ENCODE peak calls at places on chromosomes 12 and 14, in seven cellular contexts. K is naive thymus-derived CD4-positive, alpha-beta T cell; S is stomach; R is gastrocnemius medialis; X is IMR-90; T is MM.1S; N is aorta. H is an unnamed sample. For H3K27me3 and H3K9me3, the result is how much of the 10 kb centered on the place peaks cover.

GRCh38 chr12:3218150-3218845 is 141.1 kb downstream of the TSPAN9 start:
- DNase-seq in K (no peak), S (peak), R (peak), X (peak), T (no peak), N (peak), H (no peak)

GRCh38 chr12:7609480-7609879 is 56.2 kb downstream of the APOBEC1 start:
- DNase-seq in K (no peak), S (no peak), R (no peak), X (peak), T (peak), N (no peak), H (no peak)

GRCh38 chr12:5587701-5588100 is 155.8 kb downstream of the NTF3 start:
- DNase-seq in K (no peak), S (no peak), R (no peak), X (no peak), T (no peak), N (no peak), H (no peak)

GRCh38 chr12:95838125-95838524 is 20.6 kb upstream of the SNRPF start:
- DNase-seq in K (no peak), S (peak), R (no peak), X (peak), T (peak), N (no peak), H (no peak)

GRCh38 chr12:112824166-112824565 is 32.6 kb downstream of the RPH3A start:
- DNase-seq in K (no peak), S (no peak), R (no peak), X (no peak), T (no peak), N (no peak), H (no peak)

GRCh38 chr12:118120579-118121363 is 15.2 kb upstream of the PEBP1 start:
- DNase-seq in K (peak), S (peak), R (peak), X (peak), T (peak), N (peak), H (peak)

GRCh38 chr12:125180144-125180543 is 114.9 kb downstream of the AACS start:
- DNase-seq in K (no peak), S (no peak), R (no peak), X (no peak), T (no peak), N (no peak), H (no peak)

GRCh38 chr12:66676241-66676640 is 2.6 kb downstream of the GRIP1 start:
- DNase-seq in K (no peak), S (no peak), R (no peak), X (no peak), T (no peak), N (no peak), H (no peak)

GRCh38 chr14:99780690-99781089 is 12.5 kb upstream of the EML1 start:
- DNase-seq in K (no peak), S (no peak), R (no peak), X (no peak), T (no peak), N (no peak), H (no peak)

DNA sequence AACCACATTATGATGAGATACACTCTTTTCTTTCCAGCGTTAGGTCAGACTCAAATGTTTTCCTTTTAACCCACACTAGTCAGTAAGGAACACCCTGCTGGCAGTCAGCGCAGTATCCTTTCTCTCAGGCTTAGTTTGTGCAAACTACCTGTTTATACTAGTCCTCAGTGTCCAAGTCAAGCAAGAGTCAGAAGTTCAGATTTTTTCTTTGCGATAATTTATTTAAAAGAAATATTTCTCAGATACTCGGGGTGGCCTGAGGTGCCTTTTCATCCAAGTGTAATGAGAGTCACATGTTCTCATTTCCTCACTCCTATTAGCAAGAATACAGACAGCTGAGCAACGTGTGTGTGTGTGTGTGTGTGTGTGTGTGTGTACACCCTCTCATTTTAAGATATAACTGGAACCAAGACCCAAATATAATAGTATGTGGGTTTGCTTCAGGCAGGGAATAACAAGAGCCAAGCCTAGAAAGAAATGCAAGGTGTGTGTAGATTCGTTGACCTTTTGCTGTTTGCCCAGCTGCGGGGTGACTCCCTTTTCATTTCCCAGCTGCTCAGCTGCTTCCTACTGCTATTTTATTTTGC is 182.7 kb downstream of the KICS2 start:
- DNase-seq in K (no peak), S (peak), R (no peak), X (peak), T (no peak), N (no peak), H (no peak)
- H3K4me3 ChIP-seq in K (no peak), S (no peak), R (no peak), X (no peak), T (no peak), N (no peak), H (no peak)

DNA sequence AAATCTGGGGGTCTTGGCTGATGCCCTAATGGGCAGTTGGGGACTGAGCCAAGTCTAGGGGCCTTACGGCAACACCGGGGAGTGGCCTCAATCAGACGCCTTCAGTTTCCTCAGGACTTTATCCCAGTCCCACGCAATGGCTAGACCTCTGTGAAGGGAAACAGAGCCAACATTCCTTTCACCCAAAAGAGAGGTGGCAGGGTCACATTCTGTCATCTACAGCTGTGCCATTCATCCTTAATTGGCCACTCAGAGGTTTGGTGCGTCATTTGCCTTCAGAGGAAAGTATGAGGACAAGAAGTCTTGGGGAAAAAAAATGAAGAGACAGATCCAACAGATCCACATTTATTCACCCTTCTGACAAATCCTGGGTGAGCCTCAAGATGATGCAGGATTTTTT is 166.9 kb upstream of the AVPR1A start:
- DNase-seq in K (no peak), S (no peak), R (no peak), X (no peak), T (no peak), N (no peak), H (no peak)
- H3K27me3 ChIP-seq in K (under half), S (under half), R (under half), X (under half), T (under half), N (under half), H (under half)

GRCh38 chr12:28909291-28909690 is 239.8 kb upstream of the FAR2 start:
- DNase-seq in K (no peak), S (no peak), R (no peak), X (peak), T (no peak), N (no peak), H (no peak)
- H3K9me3 ChIP-seq in K (under half), S (under half), R (under half), X (under half), T (under half), N (under half), H (under half)

GRCh38 chr14:37598973-37599526 is 3.6 kb downstream of the TTC6 start:
- DNase-seq in K (no peak), S (no peak), R (no peak), X (no peak), T (no peak), N (no peak), H (no peak)

GRCh38 chr14:37596790-37597189 is 1.4 kb downstream of the TTC6 start:
- DNase-seq in K (no peak), S (no peak), R (no peak), X (no peak), T (no peak), N (no peak), H (no peak)

GRCh38 chr14:37598085-37598972 is 2.9 kb downstream of the TTC6 start:
- DNase-seq in K (no peak), S (peak), R (no peak), X (no peak), T (no peak), N (no peak), H (peak)

GRCh38 chr14:37595809-37596595 is 573 bp downstream of the TTC6 start:
- DNase-seq in K (no peak), S (peak), R (no peak), X (peak), T (peak), N (no peak), H (peak)

DNA sequence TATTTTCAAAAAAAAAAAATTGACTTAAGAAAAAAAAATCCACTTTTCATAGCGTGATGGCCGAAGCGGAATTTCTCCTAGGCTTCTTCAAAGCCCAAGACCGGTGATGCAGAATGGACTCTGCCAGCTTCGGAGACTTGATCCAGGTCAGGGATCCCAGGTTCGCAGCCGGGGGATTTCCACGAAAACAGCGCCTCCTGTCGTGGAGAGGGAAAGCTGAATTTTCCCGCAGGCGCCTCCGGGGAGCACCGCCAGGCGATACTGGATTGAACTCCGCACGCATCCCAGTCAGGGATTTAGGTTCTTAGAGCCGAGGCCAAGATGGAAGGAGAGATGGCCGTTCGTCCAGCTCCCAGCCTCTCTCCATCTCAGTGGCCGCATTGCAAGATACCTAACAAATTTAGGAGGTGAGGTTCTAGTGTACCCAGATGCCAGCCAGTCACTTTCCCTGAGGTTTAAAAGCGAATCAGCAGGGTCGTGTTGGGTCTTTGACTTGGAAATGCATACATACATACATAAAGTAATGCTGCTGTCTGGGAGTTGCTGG is 2.2 kb downstream of the TTC6 start:
- DNase-seq in K (no peak), S (peak), R (no peak), X (no peak), T (no peak), N (no peak), H (no peak)
- H3K4me3 ChIP-seq in K (no peak), S (peak), R (no peak), X (no peak), T (no peak), N (no peak), H (no peak)